ENCODE peak calls at places on chromosomes 3 and 15, in eight cellular contexts. F is RPMI8226; C is cardiac fibroblast; Q is lower lobe of right lung; R is HuH-7; Y is nephron progenitor cell; J is astrocyte of the hippocampus; V is effector CD4-positive, alpha-beta T cell. D is an unnamed sample.

GRCh38 chr3:140050977-140051957 is 116.3 kb downstream of the CLSTN2 start:
- DNase-seq in Q (no peak), R (no peak), Y (no peak), J (peak), C (no peak), F (peak), V (no peak), D (no peak)

GRCh38 chr3:177361042-177361938 is 164.0 kb upstream of the TBL1XR1 start:
- DNase-seq in C (no peak), Y (no peak), Q (no peak), R (no peak), V (no peak), J (no peak), F (peak), D (peak)

GRCh38 chr3:179036626-179037300 is 34.8 kb downstream of the ZMAT3 start:
- DNase-seq in R (no peak), V (no peak), F (no peak), Q (no peak), C (no peak), Y (no peak), J (no peak), D (no peak)

GRCh38 chr3:45606991-45607712 is 12.6 kb downstream of the LIMD1 start:
- DNase-seq in Y (no peak), R (no peak), Q (peak), J (peak), F (no peak), C (peak), V (no peak), D (no peak)

GRCh38 chr15:80242132-80242769 is 9.8 kb downstream of the CTXND1 start:
- DNase-seq in Q (no peak), C (peak), Y (peak), J (peak), R (peak), V (no peak), F (peak), D (peak)

GRCh38 chr3:123586131-123586530 is 1.3 kb upstream of the HACD2 start:
- DNase-seq in R (peak), C (peak), Q (no peak), F (peak), V (no peak), J (peak), Y (peak), D (peak)

GRCh38 chr3:185363662-185364203 is 797 bp downstream of the MAP3K13 start:
- DNase-seq in R (no peak), Q (no peak), V (no peak), C (no peak), F (no peak), Y (no peak), J (no peak), D (no peak)

GRCh38 chr15:78316211-78317077 is 17.0 kb upstream of the SKIC8 start:
- DNase-seq in J (no peak), V (no peak), C (no peak), R (no peak), F (no peak), Q (no peak), Y (no peak), D (no peak)

GRCh38 chr3:48655586-48655985 is 7.1 kb downstream of the CELSR3 start:
- DNase-seq in C (no peak), R (no peak), Y (no peak), J (no peak), Q (peak), F (no peak), V (peak), D (no peak)

GRCh38 chr3:55885721-55886120 is 398.6 kb upstream of the WNT5A start:
- DNase-seq in Q (no peak), C (peak), J (peak), F (no peak), V (no peak), R (no peak), Y (no peak), D (no peak)

GRCh38 chr15:50358805-50359204 is 3.8 kb upstream of the GABPB1 start:
- DNase-seq in Q (no peak), C (peak), R (peak), J (peak), Y (no peak), V (no peak), F (peak), D (peak)

GRCh38 chr3:194381460-194381875 is 11.9 kb upstream of the LRRC15 start:
- DNase-seq in C (no peak), V (no peak), F (no peak), J (no peak), Y (no peak), R (no peak), Q (no peak), D (no peak)

GRCh38 chr3:194245975-194246561 is 105.1 kb downstream of the CPN2 start:
- DNase-seq in C (peak), R (no peak), Q (no peak), V (no peak), F (no peak), Y (no peak), J (no peak), D (no peak)

GRCh38 chr15:78909791-78910228 is 35.0 kb downstream of the CTSH start:
- DNase-seq in Q (no peak), F (peak), Y (peak), C (peak), R (peak), J (peak), V (no peak), D (peak)

GRCh38 chr15:82666606-82667005 is 19.4 kb upstream of the CPEB1 start:
- DNase-seq in Y (no peak), V (no peak), F (no peak), R (no peak), C (no peak), J (no peak), Q (no peak), D (no peak)

GRCh38 chr15:23823508-23823907 is 136.4 kb upstream of the NDN start:
- DNase-seq in Y (peak), C (no peak), V (no peak), J (no peak), F (peak), R (peak), Q (no peak), D (peak)

GRCh38 chr15:40844543-40844981 is 714 bp downstream of the SPINT1 start:
- DNase-seq in C (no peak), Y (peak), J (peak), R (no peak), V (peak), F (peak), Q (peak), D (peak)

GRCh38 chr3:14388200-14388599 is 14.2 kb upstream of the SLC6A6 start:
- DNase-seq in C (no peak), J (no peak), Y (no peak), V (no peak), Q (no peak), F (peak), R (no peak), D (no peak)

GRCh38 chr15:100985401-100985800 is 66.2 kb downstream of the LRRK1 start:
- DNase-seq in J (no peak), Y (no peak), V (no peak), R (no peak), F (no peak), Q (no peak), C (no peak), D (no peak)

GRCh38 chr15:68376447-68377060 is 55.4 kb downstream of the ITGA11 start:
- DNase-seq in R (no peak), Y (no peak), J (no peak), Q (no peak), F (no peak), V (no peak), C (no peak), D (no peak)

GRCh38 chr15:98428253-98428989 is 219.9 kb upstream of the IGF1R start:
- DNase-seq in R (peak), Q (peak), C (peak), J (peak), F (peak), V (peak), Y (peak), D (peak)

GRCh38 chr3:113210608-113211369 is 568 bp upstream of the BOC start:
- DNase-seq in C (no peak), J (peak), Y (peak), F (no peak), Q (no peak), R (no peak), V (no peak), D (no peak)

GRCh38 chr3:54756330-54756731 is 171.5 kb downstream of the LRTM1 start:
- DNase-seq in V (no peak), R (no peak), F (no peak), J (peak), Y (no peak), C (peak), Q (no peak), D (no peak)